ENCODE peak calls at places on chromosomes 4 and X, in seven cellular contexts. Z, A, O, S, U, D and G are unnamed samples.

GRCh38 chr4:21656832-21657231 is 291.7 kb downstream of the KCNIP4 start:
- DNase-seq in Z (no peak), A (no peak), O (no peak), S (no peak), U (no peak), D (no peak), G (no peak)

GRCh38 chrX:20374866-20375530 is 108.3 kb upstream of the RPS6KA3 start:
- DNase-seq in Z (no peak), A (no peak), O (no peak), S (no peak), U (no peak), D (no peak), G (no peak)

GRCh38 chrX:10168226-10168625 is 11.5 kb downstream of the CLCN4 start:
- DNase-seq in Z (no peak), A (no peak), O (no peak), S (no peak), U (no peak), D (no peak), G (peak)

GRCh38 chr4:106316773-106317409 is 541 bp downstream of the AIMP1 start:
- DNase-seq in Z (no peak), A (peak), O (no peak), S (no peak), U (no peak), D (no peak), G (no peak)

GRCh38 chr4:37480509-37480908 is 205.7 kb downstream of the RELL1 start:
- DNase-seq in Z (no peak), A (no peak), O (no peak), S (no peak), U (no peak), D (no peak), G (no peak)

GRCh38 chr4:87632469-87632868 is 17.6 kb upstream of the DMP1 start:
- DNase-seq in Z (no peak), A (no peak), O (no peak), S (no peak), U (no peak), D (no peak), G (no peak)

GRCh38 chr4:72326692-72327632 is 242.1 kb downstream of the ADAMTS3 start:
- DNase-seq in Z (peak), A (no peak), O (no peak), S (no peak), U (no peak), D (no peak), G (no peak)

GRCh38 chr4:1518997-1519700 is 112.9 kb upstream of the NKX1-1 start:
- DNase-seq in Z (no peak), A (no peak), O (no peak), S (no peak), U (peak), D (no peak), G (no peak)

GRCh38 chr4:26140150-26140898 is 180.5 kb upstream of the RBPJ start:
- DNase-seq in Z (no peak), A (no peak), O (no peak), S (no peak), U (no peak), D (no peak), G (no peak)

GRCh38 chr4:128974203-128974602 is 119.1 kb downstream of the SCLT1 start:
- DNase-seq in Z (no peak), A (no peak), O (no peak), S (no peak), U (no peak), D (no peak), G (no peak)

GRCh38 chr4:55819634-55820033 is at the start of gene EXOC1L:
- DNase-seq in Z (no peak), A (peak), O (no peak), S (no peak), U (no peak), D (no peak), G (peak)

GRCh38 chr4:57044279-57044678 is 65.6 kb downstream of the POLR2B start:
- DNase-seq in Z (no peak), A (no peak), O (no peak), S (no peak), U (no peak), D (no peak), G (no peak)

GRCh38 chrX:19514791-19515614 is at the start of gene MAP3K15:
- DNase-seq in Z (peak), A (peak), O (no peak), S (peak), U (peak), D (peak), G (peak)

GRCh38 chrX:133323450-133323849 is 91.8 kb downstream of the GPC4 start:
- DNase-seq in Z (no peak), A (no peak), O (no peak), S (no peak), U (no peak), D (no peak), G (no peak)

GRCh38 chr4:144666539-144667175 is 20.7 kb downstream of the HHIP start:
- DNase-seq in Z (no peak), A (no peak), O (no peak), S (no peak), U (no peak), D (no peak), G (no peak)

GRCh38 chr4:129429566-129430339 is 333.8 kb downstream of the C4orf33 start:
- DNase-seq in Z (no peak), A (no peak), O (no peak), S (no peak), U (no peak), D (no peak), G (no peak)

GRCh38 chr4:92791876-92792490 is 488.2 kb downstream of the GRID2 start:
- DNase-seq in Z (no peak), A (no peak), O (no peak), S (no peak), U (no peak), D (no peak), G (peak)

GRCh38 chr4:125582302-125582701 is 267.5 kb downstream of the FAT4 start:
- DNase-seq in Z (no peak), A (no peak), O (no peak), S (no peak), U (no peak), D (no peak), G (no peak)

GRCh38 chr4:139617702-139618490 is 47.7 kb upstream of the MGST2 start:
- DNase-seq in Z (no peak), A (no peak), O (no peak), S (no peak), U (no peak), D (no peak), G (no peak)

DNA sequence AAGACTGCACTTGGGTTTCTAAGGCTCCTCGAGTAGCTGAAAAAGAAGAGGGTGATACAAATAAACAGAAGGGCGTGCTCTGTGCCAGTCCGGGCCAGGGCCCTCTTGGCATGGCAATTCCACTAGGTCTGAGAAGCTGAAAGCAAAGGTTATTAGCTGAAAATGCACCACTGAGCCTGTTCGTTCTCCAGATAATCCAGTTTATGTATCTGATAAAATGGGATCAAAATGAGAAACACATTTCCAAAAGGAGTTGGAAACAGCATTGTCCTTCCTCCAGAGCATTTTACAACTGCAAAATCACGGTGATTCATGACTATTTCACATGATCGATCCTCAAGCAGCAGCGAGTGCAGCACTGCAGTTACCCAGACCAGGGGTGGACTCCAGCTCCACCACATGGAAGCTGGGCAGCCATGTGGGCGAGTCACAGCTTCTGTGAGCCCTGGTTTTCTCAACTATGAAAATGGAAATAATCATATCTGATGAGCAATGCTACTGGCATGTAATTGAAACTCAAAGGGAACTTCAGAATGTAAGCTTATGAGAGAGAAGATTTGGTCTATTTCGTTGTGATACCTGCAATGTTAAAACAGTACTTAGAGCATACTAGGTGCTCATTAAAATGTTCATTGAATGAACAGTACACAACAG is 78.7 kb upstream of the MSX1 start:
- DNase-seq in Z (no peak), A (no peak), O (no peak), S (no peak), U (no peak), D (no peak), G (no peak)
- H3K27ac ChIP-seq in Z (no peak), A (no peak), O (no peak), S (no peak), U (no peak), D (no peak), G (no peak)

GRCh38 chrX:107677501-107677901 is 49.2 kb downstream of the PRPS1 start:
- DNase-seq in Z (no peak), A (no peak), O (no peak), S (no peak), U (no peak), D (no peak), G (peak)
- TF ChIP-seq CTCF in Z (no peak), A (no peak), O (no peak), S (no peak), U (no peak), D (no peak), G (no peak)

GRCh38 chrX:153779891-153780677 is 757 bp upstream of the SRPK3 start:
- DNase-seq in Z (no peak), A (no peak), O (no peak), S (no peak), U (no peak), D (no peak), G (no peak)

GRCh38 chrX:153778151-153778551 is 2.7 kb upstream of the SRPK3 start:
- DNase-seq in Z (no peak), A (no peak), O (no peak), S (peak), U (peak), D (no peak), G (no peak)

GRCh38 chrX:153777261-153778090 is 3.4 kb upstream of the SRPK3 start:
- DNase-seq in Z (no peak), A (no peak), O (no peak), S (peak), U (peak), D (no peak), G (no peak)

GRCh38 chrX:153776611-153777045 is 4.2 kb upstream of the SRPK3 start:
- DNase-seq in Z (no peak), A (peak), O (no peak), S (peak), U (peak), D (no peak), G (no peak)

DNA sequence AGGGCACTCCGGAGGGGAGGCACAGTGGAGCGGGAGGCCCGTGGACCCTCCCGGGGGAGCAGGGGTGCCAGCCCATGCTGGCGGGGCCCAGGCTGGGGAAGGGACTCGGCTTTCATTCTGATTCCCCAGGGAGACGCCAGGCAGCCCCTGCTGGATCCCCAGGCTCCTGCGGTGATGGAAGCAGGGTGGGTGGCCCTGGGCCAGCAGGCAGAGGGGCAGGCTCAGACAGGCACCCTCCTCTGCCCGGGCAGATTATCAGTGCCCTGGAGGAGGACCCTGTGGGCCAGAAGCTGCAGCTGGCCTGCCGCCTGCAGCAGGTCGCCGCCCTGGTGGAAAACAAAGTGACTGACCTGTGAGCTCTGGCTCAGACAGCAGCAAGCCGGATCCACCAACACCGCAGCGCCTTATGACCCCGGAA is 2.1 kb upstream of the SRPK3 start:
- DNase-seq in Z (no peak), A (no peak), O (no peak), S (no peak), U (peak), D (no peak), G (no peak)
- TF ChIP-seq POLR2A in Z (no peak), A (no peak), O (no peak), S (no peak), U (no peak), D (no peak), G (no peak)

GRCh38 chr4:102514298-102514964 is 13.3 kb downstream of the NFKB1 start:
- DNase-seq in Z (no peak), A (no peak), O (no peak), S (no peak), U (no peak), D (no peak), G (no peak)
- H3K27ac ChIP-seq in Z (no peak), A (no peak), O (no peak), S (no peak), U (no peak), D (no peak), G (no peak)

GRCh38 chr4:8273450-8273849 is 3.9 kb downstream of the HTRA3 start:
- DNase-seq in Z (no peak), A (no peak), O (no peak), S (no peak), U (no peak), D (no peak), G (no peak)

GRCh38 chr4:8275511-8275910 is 6.0 kb downstream of the HTRA3 start:
- DNase-seq in Z (no peak), A (no peak), O (no peak), S (no peak), U (no peak), D (no peak), G (no peak)

GRCh38 chr4:8274066-8274652 is 4.6 kb downstream of the HTRA3 start:
- DNase-seq in Z (no peak), A (no peak), O (no peak), S (no peak), U (no peak), D (no peak), G (no peak)

GRCh38 chr4:8276358-8277240 is 7.0 kb downstream of the HTRA3 start:
- DNase-seq in Z (no peak), A (no peak), O (peak), S (peak), U (peak), D (peak), G (peak)

GRCh38 chr4:8274772-8275241 is 5.3 kb downstream of the HTRA3 start:
- DNase-seq in Z (no peak), A (no peak), O (peak), S (no peak), U (no peak), D (peak), G (peak)
- TF ChIP-seq CTCF in Z (no peak), A (peak), O (peak), S (peak), U (peak), D (no peak), G (peak)

DNA sequence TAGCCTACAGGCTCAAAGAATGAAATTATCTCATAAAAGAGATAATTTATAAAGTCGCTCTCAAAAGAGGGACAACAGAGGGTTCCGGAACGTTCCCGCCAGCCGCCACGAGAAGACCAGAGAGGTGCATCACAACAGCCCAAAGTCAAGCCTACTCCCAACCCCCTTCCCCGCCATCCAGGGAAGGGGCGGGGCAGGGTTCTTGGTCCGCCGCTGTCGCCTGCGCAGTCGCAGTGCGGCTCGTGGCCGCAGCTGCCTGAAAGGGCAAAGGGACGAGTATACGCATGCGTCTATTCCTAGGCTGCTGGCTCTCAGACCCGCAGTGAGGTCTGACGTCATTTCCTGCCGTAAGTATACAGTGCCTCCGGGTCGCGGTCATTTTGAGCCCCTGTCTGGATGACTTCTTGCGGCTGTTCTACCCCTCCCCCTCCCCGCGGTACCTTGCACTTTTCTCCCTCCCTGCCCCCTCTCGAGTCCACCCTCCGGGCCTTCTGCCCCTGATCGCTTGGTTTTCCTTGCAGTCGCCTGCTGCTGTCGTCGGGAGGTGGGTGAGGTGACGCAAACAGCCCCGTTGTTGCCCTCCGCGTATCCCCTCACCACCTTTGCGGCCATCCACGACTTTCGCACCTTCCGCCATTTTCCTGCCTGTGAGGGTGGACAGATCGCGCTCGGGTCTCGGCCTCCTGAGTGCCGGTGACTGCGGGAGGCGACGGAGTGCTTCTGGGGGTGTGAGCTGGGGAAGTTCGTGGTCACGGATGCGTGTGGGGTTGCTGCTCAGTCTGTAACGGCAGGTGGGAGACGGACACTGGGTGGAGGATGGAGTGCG is at the start of gene OCIAD1:
- DNase-seq in Z (peak), A (peak), O (peak), S (peak), U (peak), D (peak), G (peak)
- TF ChIP-seq POLR2A in Z (peak), A (peak), O (peak), S (peak), U (no peak), D (peak), G (peak)

GRCh38 chr4:154612472-154613414 is at the start of gene FGG:
- DNase-seq in Z (no peak), A (no peak), O (no peak), S (peak), U (no peak), D (no peak), G (no peak)
- H3K27ac ChIP-seq in Z (peak), A (no peak), O (no peak), S (peak), U (no peak), D (no peak), G (no peak)

DNA sequence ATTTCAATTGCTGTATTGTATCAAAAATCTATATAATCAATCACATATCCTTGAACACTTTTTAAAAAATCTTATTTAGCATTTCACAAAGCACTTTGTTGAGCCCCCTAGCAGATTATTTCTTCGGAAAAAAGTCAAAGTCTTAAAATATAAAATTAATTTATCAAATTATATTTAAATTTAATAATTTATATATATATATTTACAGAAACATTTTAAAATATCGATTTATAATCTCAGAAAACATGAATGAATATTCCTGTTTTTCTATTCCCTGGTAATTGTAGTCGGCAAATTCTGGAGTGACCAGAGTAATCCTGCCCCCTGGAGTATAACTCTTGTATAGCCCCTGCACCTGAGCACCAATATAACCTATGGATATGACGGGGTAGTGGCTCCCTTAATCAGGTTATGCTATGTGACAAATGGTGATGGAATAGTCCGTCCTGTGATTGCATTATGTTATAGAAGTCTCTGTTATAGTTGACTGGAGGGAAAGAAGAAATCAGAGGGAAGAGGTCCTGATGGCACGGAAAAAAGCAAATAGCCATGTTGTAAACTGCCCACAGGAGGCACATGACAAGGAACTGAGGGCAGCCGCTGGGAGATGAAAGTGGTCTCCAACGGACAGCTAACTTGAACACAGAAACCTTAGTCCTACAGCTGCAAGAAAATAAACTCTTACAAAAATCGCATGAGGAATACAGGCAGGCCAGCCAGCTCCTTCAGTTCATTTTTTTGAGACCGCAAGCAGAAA is 1092.3 kb downstream of the ARAP2 start:
- DNase-seq in Z (peak), A (peak), O (no peak), S (no peak), U (no peak), D (no peak), G (peak)
- TF ChIP-seq CTCF in Z (peak), A (no peak), O (no peak), S (peak), U (no peak), D (no peak), G (peak)